ENCODE peak calls at places on chromosome 10, in six cellular contexts. W, H, U, L, B and R are unnamed samples.

GRCh38 chr10:49281461-49281860 is 17.5 kb upstream of the C10orf71 start:
- DNase-seq in H (no peak), W (no peak), L (no peak), U (no peak), B (no peak), R (no peak)

GRCh38 chr10:117757121-117757795 is 214.7 kb downstream of the EMX2 start:
- DNase-seq in H (no peak), L (no peak), W (no peak), U (no peak), B (no peak), R (no peak)

GRCh38 chr10:69087600-69088470 is at the start of gene SRGN:
- DNase-seq in L (peak), W (peak), U (peak), H (peak), B (peak), R (no peak)

GRCh38 chr10:58300676-58301075 is 31.7 kb downstream of the CISD1 start:
- DNase-seq in W (no peak), B (no peak), H (no peak), U (no peak), L (no peak), R (no peak)

GRCh38 chr10:89348458-89348857 is 20.7 kb downstream of the IFIT3 start:
- DNase-seq in U (no peak), H (no peak), B (no peak), W (no peak), L (no peak), R (no peak)

GRCh38 chr10:113093188-113094113 is 143.4 kb downstream of the TCF7L2 start:
- DNase-seq in B (peak), W (no peak), H (peak), U (no peak), L (peak), R (no peak)

GRCh38 chr10:108782411-108782810 is 1140.9 kb downstream of the XPNPEP1 start:
- DNase-seq in H (no peak), U (no peak), L (no peak), B (no peak), W (no peak), R (no peak)

GRCh38 chr10:61992683-61993629 is 91.5 kb downstream of the ARID5B start:
- DNase-seq in H (peak), U (peak), W (peak), B (peak), L (peak), R (no peak)

GRCh38 chr10:79185796-79186374 is 117.1 kb downstream of the ZMIZ1 start:
- DNase-seq in H (no peak), L (no peak), B (no peak), W (no peak), U (no peak), R (no peak)

GRCh38 chr10:23914641-23915040 is 294.3 kb upstream of the KIAA1217 start:
- DNase-seq in W (no peak), L (no peak), B (no peak), H (no peak), U (no peak), R (no peak)

GRCh38 chr10:33155720-33156638 is 178.5 kb downstream of the NRP1 start:
- DNase-seq in H (peak), L (no peak), U (peak), B (peak), W (peak), R (no peak)

GRCh38 chr10:17029581-17030271 is 99.9 kb downstream of the CUBN start:
- DNase-seq in U (peak), W (no peak), H (peak), B (peak), L (peak), R (peak)

GRCh38 chr10:84156009-84156408 is 16.7 kb downstream of the GHITM start:
- DNase-seq in B (no peak), H (no peak), W (no peak), L (no peak), U (no peak), R (no peak)

GRCh38 chr10:80769700-80770160 is 232.0 kb downstream of the SH2D4B start:
- DNase-seq in H (no peak), W (no peak), U (no peak), B (no peak), L (no peak), R (no peak)

GRCh38 chr10:23445591-23445990 is 6.7 kb downstream of the OTUD1 start:
- DNase-seq in L (no peak), W (no peak), U (no peak), B (no peak), H (no peak), R (no peak)

GRCh38 chr10:63940277-63940972 is 419.2 kb downstream of the REEP3 start:
- DNase-seq in W (no peak), U (no peak), H (no peak), B (no peak), L (no peak), R (no peak)

GRCh38 chr10:59181668-59182067 is 5.2 kb downstream of the PHYHIPL start:
- DNase-seq in L (no peak), U (peak), B (peak), H (peak), W (no peak), R (peak)

GRCh38 chr10:50567384-50567783 is 56.4 kb downstream of the SGMS1 start:
- DNase-seq in W (no peak), U (no peak), B (no peak), L (no peak), H (no peak), R (no peak)

GRCh38 chr10:92590623-92591549 is 2.0 kb upstream of the KIF11 start:
- DNase-seq in L (peak), W (no peak), B (peak), U (peak), H (peak), R (no peak)

GRCh38 chr10:53236941-53237340 is 464.4 kb upstream of the MBL2 start:
- DNase-seq in B (no peak), H (no peak), U (no peak), L (no peak), W (no peak), R (no peak)

GRCh38 chr10:44902838-44903545 is 8.1 kb upstream of the TMEM72 start:
- DNase-seq in L (no peak), H (no peak), B (no peak), W (no peak), U (no peak), R (no peak)

GRCh38 chr10:35462491-35462934 is 126.2 kb downstream of the CCNY start:
- DNase-seq in W (no peak), L (no peak), U (no peak), H (no peak), B (no peak), R (no peak)

GRCh38 chr10:72356115-72356514 is 1.4 kb upstream of the DNAJB12 start:
- DNase-seq in B (no peak), L (no peak), H (no peak), W (no peak), U (no peak), R (no peak)

GRCh38 chr10:104127411-104127810 is 5.4 kb downstream of the SFR1 start:
- DNase-seq in H (no peak), B (no peak), L (no peak), W (no peak), U (no peak), R (no peak)

GRCh38 chr10:66538908-66539307 is 386.9 kb upstream of the LRRTM3 start:
- DNase-seq in W (no peak), B (no peak), L (no peak), U (no peak), H (no peak), R (no peak)

GRCh38 chr10:6504296-6504695 is 75.8 kb downstream of the PRKCQ start:
- DNase-seq in L (no peak), H (no peak), W (no peak), U (no peak), B (no peak), R (no peak)

GRCh38 chr10:86083206-86083605 is 283.4 kb downstream of the GRID1 start:
- DNase-seq in L (no peak), U (no peak), B (no peak), H (no peak), W (no peak), R (no peak)

GRCh38 chr10:31912898-31913847 is 15.5 kb downstream of the ARHGAP12 start:
- DNase-seq in U (no peak), L (no peak), W (no peak), B (peak), H (peak), R (no peak)

GRCh38 chr10:120328647-120329046 is 128.4 kb upstream of the PLPP4 start:
- DNase-seq in U (peak), H (peak), W (no peak), B (no peak), L (no peak), R (no peak)

GRCh38 chr10:74641659-74642058 is 184.7 kb upstream of the KAT6B start:
- DNase-seq in B (no peak), U (no peak), L (no peak), W (no peak), H (no peak), R (no peak)

DNA sequence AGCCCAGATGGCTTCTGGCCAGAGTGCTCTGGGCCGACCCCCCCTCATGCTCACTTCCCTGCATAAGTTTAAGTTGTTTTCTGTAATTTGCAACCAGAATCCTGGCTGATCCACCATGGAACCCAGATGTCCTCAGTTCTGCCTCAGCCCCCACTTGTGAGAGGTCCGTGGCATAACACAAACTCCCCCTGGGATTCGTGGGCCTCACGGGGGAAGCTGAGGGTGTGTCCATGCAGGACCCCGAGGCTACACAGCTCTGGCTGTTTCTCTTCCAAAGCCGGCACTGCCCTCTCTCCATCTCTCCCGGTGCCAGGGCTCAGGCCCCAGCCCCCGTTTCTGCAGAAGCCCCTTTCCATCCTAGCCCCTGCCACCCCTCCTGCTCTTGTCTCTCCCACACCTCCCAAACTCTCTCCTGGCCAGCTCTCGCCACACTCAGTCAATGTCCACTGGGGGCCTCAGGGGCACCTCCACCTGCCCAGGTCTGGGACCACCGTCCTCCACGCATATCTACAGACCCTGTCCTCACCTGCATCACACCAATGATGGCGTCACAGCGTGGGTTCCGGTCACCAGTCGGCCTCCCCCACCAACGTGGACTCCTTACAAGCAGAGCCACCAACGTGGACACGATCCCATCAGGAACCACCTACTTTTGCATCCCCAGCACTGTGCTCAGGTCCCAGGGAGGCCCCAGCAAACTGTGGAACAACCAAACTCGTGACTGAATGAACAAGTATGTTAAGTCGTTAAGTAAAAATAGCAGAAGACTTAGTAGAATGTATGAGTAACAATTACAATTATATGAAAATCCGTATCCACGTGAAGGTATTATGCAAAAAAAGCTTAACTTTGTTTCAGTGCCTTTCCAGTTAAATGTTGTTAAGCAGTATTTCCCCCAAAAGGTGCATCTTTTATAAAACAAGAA is 38.5 kb downstream of the DIP2C start:
- DNase-seq in U (no peak), W (peak), B (no peak), H (no peak), L (no peak), R (no peak)
- H3K4me3 ChIP-seq in U (no peak), W (peak), B (no peak), H (no peak), L (peak), R (no peak)

GRCh38 chr10:102436312-102436711 is 3.9 kb upstream of the CUEDC2 start:
- DNase-seq in B (no peak), H (no peak), L (no peak), W (no peak), U (no peak), R (no peak)
- H3K4me3 ChIP-seq in B (no peak), H (peak), L (no peak), W (peak), U (no peak), R (peak)

GRCh38 chr10:557792-558328 is 131.6 kb downstream of the DIP2C start:
- DNase-seq in U (no peak), H (peak), L (no peak), W (no peak), B (no peak), R (no peak)

GRCh38 chr10:558331-558730 is 131.1 kb downstream of the DIP2C start:
- DNase-seq in U (no peak), L (no peak), H (no peak), W (no peak), B (no peak), R (no peak)

GRCh38 chr10:560314-560992 is 129.0 kb downstream of the DIP2C start:
- DNase-seq in H (no peak), U (no peak), L (no peak), W (no peak), B (no peak), R (no peak)

GRCh38 chr10:558891-559766 is 130.3 kb downstream of the DIP2C start:
- DNase-seq in W (no peak), U (no peak), H (no peak), L (no peak), B (no peak), R (no peak)

GRCh38 chr10:559767-560047 is 129.8 kb downstream of the DIP2C start:
- DNase-seq in U (no peak), H (no peak), B (no peak), L (no peak), W (no peak), R (no peak)
- H3K4me3 ChIP-seq in U (no peak), H (no peak), B (no peak), L (no peak), W (no peak), R (no peak)

GRCh38 chr10:125159932-125160855 is at the start of gene CTBP2:
- DNase-seq in W (no peak), L (peak), B (peak), U (no peak), H (peak), R (no peak)
- H3K4me3 ChIP-seq in W (peak), L (peak), B (peak), U (peak), H (peak), R (peak)

GRCh38 chr10:67668448-67668847 is 27.5 kb downstream of the CTNNA3 start:
- DNase-seq in U (peak), H (peak), W (no peak), B (no peak), L (no peak), R (no peak)

GRCh38 chr10:67663449-67664087 is 32.4 kb downstream of the CTNNA3 start:
- DNase-seq in U (no peak), L (no peak), H (no peak), W (no peak), B (no peak), R (no peak)

GRCh38 chr10:67664936-67665335 is 31.1 kb downstream of the CTNNA3 start:
- DNase-seq in H (peak), L (no peak), W (no peak), B (no peak), U (no peak), R (no peak)

GRCh38 chr10:67666416-67667043 is 29.5 kb downstream of the CTNNA3 start:
- DNase-seq in L (no peak), W (no peak), H (peak), B (peak), U (no peak), R (peak)

GRCh38 chr10:67665491-67665890 is 30.5 kb downstream of the CTNNA3 start:
- DNase-seq in B (no peak), H (no peak), U (no peak), W (no peak), L (no peak), R (no peak)
- H3K4me3 ChIP-seq in B (no peak), H (no peak), U (no peak), W (no peak), L (no peak), R (no peak)